ENCODE peak calls at places on chromosomes 1 and 21, in five cellular contexts. One of them, this sample, is unnamed.

GRCh38 chr1:193435771-193436170 is 249.4 kb upstream of the B3GALT2 start:
- DNase-seq in astrocyte: no peak
- DNase-seq in psoas muscle: no peak
- DNase-seq in tibial artery: no peak
- DNase-seq in fibroblast of lung: no peak
- DNase-seq in this sample: no peak

GRCh38 chr1:171441278-171441677 is 44.1 kb upstream of the PRRC2C start:
- DNase-seq in astrocyte: peak; percentile 83
- DNase-seq in psoas muscle: no peak
- DNase-seq in tibial artery: no peak
- DNase-seq in fibroblast of lung: peak; percentile 94
- DNase-seq in this sample: peak; percentile 82

GRCh38 chr1:204726478-204726877 is 40.9 kb upstream of the LRRN2 start:
- DNase-seq in astrocyte: peak; percentile 67
- DNase-seq in psoas muscle: no peak
- DNase-seq in tibial artery: no peak
- DNase-seq in fibroblast of lung: peak; percentile 3
- DNase-seq in this sample: peak; percentile 56

GRCh38 chr1:216961516-216961915 is 238.3 kb upstream of the ESRRG start:
- DNase-seq in astrocyte: no peak
- DNase-seq in psoas muscle: no peak
- DNase-seq in tibial artery: no peak
- DNase-seq in fibroblast of lung: no peak
- DNase-seq in this sample: no peak

GRCh38 chr1:199774433-199775089 is 252.9 kb upstream of the NR5A2 start:
- DNase-seq in astrocyte: peak; percentile 73
- DNase-seq in psoas muscle: no peak
- DNase-seq in tibial artery: no peak
- DNase-seq in fibroblast of lung: peak; percentile 57
- DNase-seq in this sample: peak; percentile 85

GRCh38 chr1:92291372-92291999 is 7.3 kb downstream of the GLMN start:
- DNase-seq in astrocyte: peak; percentile 42
- DNase-seq in psoas muscle: no peak
- DNase-seq in tibial artery: no peak
- DNase-seq in fibroblast of lung: peak; percentile 82
- DNase-seq in this sample: peak; percentile 49

GRCh38 chr1:173663159-173663558 is 6.5 kb downstream of the ANKRD45 start:
- DNase-seq in astrocyte: no peak
- DNase-seq in psoas muscle: no peak
- DNase-seq in tibial artery: no peak
- DNase-seq in fibroblast of lung: no peak
- DNase-seq in this sample: no peak

GRCh38 chr1:39566441-39567137 is 10.0 kb downstream of the PABPC4 start:
- DNase-seq in astrocyte: no peak
- DNase-seq in psoas muscle: no peak
- DNase-seq in tibial artery: no peak
- DNase-seq in fibroblast of lung: no peak
- DNase-seq in this sample: no peak

GRCh38 chr1:175278729-175279128 is 86.2 kb upstream of the KIAA0040 start:
- DNase-seq in astrocyte: no peak
- DNase-seq in psoas muscle: no peak
- DNase-seq in tibial artery: no peak
- DNase-seq in fibroblast of lung: no peak
- DNase-seq in this sample: no peak

GRCh38 chr1:23216771-23217420 is 406 bp downstream of the HTR1D start:
- DNase-seq in astrocyte: no peak
- DNase-seq in psoas muscle: peak; percentile 19
- DNase-seq in tibial artery: no peak
- DNase-seq in fibroblast of lung: no peak
- DNase-seq in this sample: no peak

GRCh38 chr1:220368352-220369265 is 96.4 kb upstream of the RAB3GAP2 start:
- DNase-seq in astrocyte: peak; percentile 71
- DNase-seq in psoas muscle: no peak
- DNase-seq in tibial artery: no peak
- DNase-seq in fibroblast of lung: peak; percentile 36
- DNase-seq in this sample: peak; percentile 64

GRCh38 chr1:77984629-77985028 is 5.8 kb upstream of the FUBP1 start:
- DNase-seq in astrocyte: no peak
- DNase-seq in psoas muscle: no peak
- DNase-seq in tibial artery: no peak
- DNase-seq in fibroblast of lung: no peak
- DNase-seq in this sample: no peak

GRCh38 chr1:27356628-27357280 is 10.0 kb downstream of the MAP3K6 start:
- DNase-seq in astrocyte: no peak
- DNase-seq in psoas muscle: no peak
- DNase-seq in tibial artery: no peak
- DNase-seq in fibroblast of lung: no peak
- DNase-seq in this sample: no peak

GRCh38 chr1:212040629-212041028 is 5.1 kb downstream of the DTL start:
- DNase-seq in astrocyte: no peak
- DNase-seq in psoas muscle: no peak
- DNase-seq in tibial artery: no peak
- DNase-seq in fibroblast of lung: peak; percentile 29
- DNase-seq in this sample: peak; percentile 40

GRCh38 chr1:110515896-110516295 is 3.1 kb downstream of the KCNA10 start:
- DNase-seq in astrocyte: no peak
- DNase-seq in psoas muscle: no peak
- DNase-seq in tibial artery: no peak
- DNase-seq in fibroblast of lung: no peak
- DNase-seq in this sample: peak; percentile 15

GRCh38 chr21:17725339-17725738 is 93.8 kb downstream of the C21orf91 start:
- DNase-seq in astrocyte: no peak
- DNase-seq in psoas muscle: no peak
- DNase-seq in tibial artery: no peak
- DNase-seq in fibroblast of lung: no peak
- DNase-seq in this sample: no peak

GRCh38 chr1:2022063-2022770 is 3.1 kb downstream of the GABRD start:
- DNase-seq in astrocyte: no peak
- DNase-seq in psoas muscle: no peak
- DNase-seq in tibial artery: no peak
- DNase-seq in fibroblast of lung: no peak
- DNase-seq in this sample: no peak

GRCh38 chr1:160911441-160911840 is 26.5 kb upstream of the ITLN1 start:
- DNase-seq in astrocyte: peak; percentile 15
- DNase-seq in psoas muscle: no peak
- DNase-seq in tibial artery: no peak
- DNase-seq in fibroblast of lung: peak; percentile 2
- DNase-seq in this sample: no peak

GRCh38 chr1:94068096-94068830 is 52.7 kb downstream of the ABCA4 start:
- DNase-seq in astrocyte: peak; percentile 82
- DNase-seq in psoas muscle: no peak
- DNase-seq in tibial artery: no peak
- DNase-seq in fibroblast of lung: no peak
- DNase-seq in this sample: peak; percentile 48

GRCh38 chr1:226738421-226738994 is 574 bp downstream of the ITPKB start:
- DNase-seq in astrocyte: no peak
- DNase-seq in psoas muscle: peak; percentile 39
- DNase-seq in tibial artery: no peak
- DNase-seq in fibroblast of lung: peak; percentile 44
- DNase-seq in this sample: peak; percentile 42

GRCh38 chr1:33349081-33349759 is 28.3 kb upstream of the A3GALT2 start:
- DNase-seq in astrocyte: no peak
- DNase-seq in psoas muscle: peak; percentile 70
- DNase-seq in tibial artery: no peak
- DNase-seq in fibroblast of lung: peak; percentile 47
- DNase-seq in this sample: no peak

GRCh38 chr1:156291226-156292061 is 4.0 kb downstream of the GLMP start:
- DNase-seq in astrocyte: peak; percentile 67
- DNase-seq in psoas muscle: peak; percentile 92
- DNase-seq in tibial artery: peak; percentile 95
- DNase-seq in fibroblast of lung: peak; percentile 81
- DNase-seq in this sample: no peak

GRCh38 chr1:202861420-202862121 is 27.4 kb downstream of the RABIF start:
- DNase-seq in astrocyte: peak; percentile 80
- DNase-seq in psoas muscle: peak; percentile 92
- DNase-seq in tibial artery: peak; percentile 94
- DNase-seq in fibroblast of lung: peak; percentile 78
- DNase-seq in this sample: peak; percentile 90
- H3K27ac ChIP-seq in astrocyte: no peak overlapping the region
- H3K27ac ChIP-seq in psoas muscle: no peak overlapping the region
- H3K27ac ChIP-seq in tibial artery: peak overlapping the region; percentile 34
- H3K27ac ChIP-seq in fibroblast of lung: no peak overlapping the region
- H3K27ac ChIP-seq in this sample: no peak overlapping the region

GRCh38 chr1:153882296-153882912 is 40.4 kb downstream of the GATAD2B start:
- DNase-seq in astrocyte: peak; percentile 11
- DNase-seq in psoas muscle: no peak
- DNase-seq in tibial artery: no peak
- DNase-seq in fibroblast of lung: no peak
- DNase-seq in this sample: no peak
- TF ChIP-seq CTCF in astrocyte: no peak
- TF ChIP-seq CTCF in psoas muscle: no peak
- TF ChIP-seq CTCF in tibial artery: no peak
- TF ChIP-seq CTCF in fibroblast of lung: no peak
- TF ChIP-seq CTCF in this sample: no peak

DNA sequence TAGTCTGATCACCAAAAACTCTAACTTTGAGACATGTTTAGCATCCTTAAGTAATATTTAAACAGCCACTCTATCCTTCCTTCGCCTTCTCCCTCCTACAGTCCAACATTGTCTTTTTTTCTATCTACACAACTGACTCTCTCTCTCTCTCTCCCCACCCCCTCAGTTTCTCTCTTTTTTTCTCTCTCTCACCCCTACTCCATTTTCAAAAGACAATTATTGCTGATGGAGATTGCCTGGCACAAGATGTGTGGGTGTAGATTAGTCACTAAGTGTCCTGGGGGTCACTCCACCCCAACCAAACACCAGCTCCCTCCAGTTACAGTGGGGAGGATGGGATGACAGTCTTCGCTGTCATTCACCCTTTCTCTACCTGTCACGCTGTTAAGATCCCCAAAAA is 94.5 kb upstream of the NFIA start:
- DNase-seq in astrocyte: no peak
- DNase-seq in psoas muscle: no peak
- DNase-seq in tibial artery: no peak
- DNase-seq in fibroblast of lung: no peak
- DNase-seq in this sample: no peak
- H3K4me3 ChIP-seq in astrocyte: no peak overlapping the region
- H3K4me3 ChIP-seq in psoas muscle: no peak overlapping the region
- H3K4me3 ChIP-seq in tibial artery: no peak overlapping the region
- H3K4me3 ChIP-seq in fibroblast of lung: no peak overlapping the region
- H3K4me3 ChIP-seq in this sample: no peak overlapping the region

DNA sequence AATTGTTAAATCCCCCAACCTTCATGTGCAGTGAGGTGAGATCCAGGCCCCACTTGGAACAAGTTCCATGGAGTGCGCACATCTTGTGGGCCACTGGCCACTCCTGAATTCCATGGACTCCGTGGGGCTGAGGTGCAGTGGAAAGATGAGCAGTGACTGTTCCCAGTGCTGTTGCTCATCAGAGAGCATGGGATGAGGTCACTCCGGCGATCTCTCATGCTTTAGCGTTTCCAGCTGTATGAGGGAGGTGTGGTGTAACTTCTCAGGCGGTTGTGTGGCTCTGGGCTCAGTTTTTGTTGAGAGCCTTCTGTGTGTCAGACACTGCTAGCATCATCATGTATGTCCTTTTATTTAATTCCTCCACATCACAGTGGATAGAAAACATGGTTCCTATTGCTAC is 96.2 kb downstream of the GALNT2 start:
- DNase-seq in astrocyte: peak; percentile 83
- DNase-seq in psoas muscle: peak; percentile 68
- DNase-seq in tibial artery: no peak
- DNase-seq in fibroblast of lung: peak; percentile 71
- DNase-seq in this sample: peak; percentile 12
- H3K27ac ChIP-seq in astrocyte: no peak overlapping the region
- H3K27ac ChIP-seq in psoas muscle: peak overlapping the region; percentile 79
- H3K27ac ChIP-seq in tibial artery: no peak overlapping the region
- H3K27ac ChIP-seq in fibroblast of lung: no peak overlapping the region
- H3K27ac ChIP-seq in this sample: no peak overlapping the region

DNA sequence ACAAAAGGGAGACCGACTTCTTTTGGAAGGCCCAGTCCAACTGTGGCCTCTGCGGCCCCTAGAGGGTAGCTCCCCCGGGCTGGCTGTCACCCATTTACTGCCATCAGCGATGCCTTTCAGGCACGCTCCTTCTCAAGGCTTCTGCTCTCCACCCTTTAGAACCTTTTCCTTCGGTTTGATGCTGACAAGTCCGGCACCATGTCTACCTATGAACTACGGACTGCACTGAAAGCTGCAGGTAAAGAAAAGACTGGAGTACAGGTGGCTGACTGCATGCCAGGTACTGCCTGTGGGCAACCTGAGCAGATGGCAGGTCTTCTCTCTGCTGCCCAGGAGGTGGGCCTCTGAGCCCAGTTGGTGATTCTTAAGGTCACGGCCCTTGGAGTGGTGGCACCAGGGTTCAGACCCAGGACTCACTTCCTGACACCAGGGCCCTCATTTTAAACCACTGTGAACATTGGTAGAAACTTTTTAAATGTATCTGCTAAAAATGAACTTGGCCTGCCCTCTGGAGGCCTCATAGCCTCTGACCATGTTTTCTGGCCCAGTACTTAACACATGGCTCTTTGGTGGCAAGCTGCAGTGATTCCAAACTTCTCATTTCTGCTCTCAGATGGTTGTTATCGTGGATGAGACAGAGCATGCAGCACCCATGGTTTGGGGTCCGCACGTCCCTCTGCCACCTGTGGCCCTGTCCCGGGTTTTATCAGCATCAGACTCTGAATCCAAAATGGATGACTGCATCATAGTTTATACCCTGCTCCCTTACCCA is 45.7 kb downstream of the CAPN9 start:
- DNase-seq in astrocyte: no peak
- DNase-seq in psoas muscle: no peak
- DNase-seq in tibial artery: no peak
- DNase-seq in fibroblast of lung: peak; percentile 28
- DNase-seq in this sample: no peak
- TF ChIP-seq CTCF in astrocyte: no peak
- TF ChIP-seq CTCF in psoas muscle: no peak
- TF ChIP-seq CTCF in tibial artery: no peak
- TF ChIP-seq CTCF in fibroblast of lung: peak; percentile 28
- TF ChIP-seq CTCF in this sample: peak; percentile 47

This sample was measured in mammary epithelial cell.